ENCODE peak calls at places on chromosome 22, in six cellular contexts. Q is bronchial epithelial cell; W is midbrain; L is stimulated activated naive CD4-positive, alpha-beta T cell; D is AG20443; R is HFF-Myc. O is an unnamed sample.

GRCh38 chr22:39611360-39611759 is 40.8 kb downstream of the CACNA1I start:
- DNase-seq in Q (no peak), W (no peak), L (no peak), D (no peak), R (no peak), O (no peak)

GRCh38 chr22:41848468-41848867 is 15.6 kb downstream of the SREBF2 start:
- DNase-seq in Q (no peak), W (no peak), L (no peak), D (peak), R (no peak), O (no peak)

GRCh38 chr22:49589811-49590210 is 237.9 kb downstream of the BRD1 start:
- DNase-seq in Q (no peak), W (no peak), L (no peak), D (no peak), R (no peak), O (no peak)

GRCh38 chr22:41092023-41092817 is at the start of gene EP300:
- DNase-seq in Q (peak), W (peak), L (peak), D (peak), R (no peak), O (peak)

GRCh38 chr22:46377566-46378498 is 42.3 kb downstream of the TRMU start:
- DNase-seq in Q (peak), W (no peak), L (no peak), D (peak), R (no peak), O (no peak)

GRCh38 chr22:24706050-24706449 is 68.5 kb downstream of the PIWIL3 start:
- DNase-seq in Q (no peak), W (no peak), L (no peak), D (peak), R (no peak), O (no peak)

GRCh38 chr22:30565341-30565740 is 9.1 kb downstream of the GAL3ST1 start:
- DNase-seq in Q (no peak), W (peak), L (no peak), D (no peak), R (no peak), O (no peak)

GRCh38 chr22:44325718-44326548 is 13.2 kb upstream of the SHISAL1 start:
- DNase-seq in Q (peak), W (no peak), L (no peak), D (peak), R (peak), O (no peak)

GRCh38 chr22:23010430-23010829 is 59.9 kb upstream of the GNAZ start:
- DNase-seq in Q (no peak), W (no peak), L (no peak), D (no peak), R (no peak), O (no peak)

GRCh38 chr22:38740116-38740723 is 15.6 kb downstream of the SUN2 start:
- DNase-seq in Q (no peak), W (peak), L (no peak), D (no peak), R (no peak), O (no peak)

GRCh38 chr22:27911329-27911728 is 7.7 kb downstream of the PITPNB start:
- DNase-seq in Q (no peak), W (no peak), L (no peak), D (no peak), R (no peak), O (no peak)

GRCh38 chr22:24444729-24445466 is 17.5 kb downstream of the ADORA2A start:
- DNase-seq in Q (no peak), W (no peak), L (no peak), D (no peak), R (no peak), O (no peak)

GRCh38 chr22:42885446-42885845 is 28.4 kb upstream of the ARFGAP3 start:
- DNase-seq in Q (no peak), W (no peak), L (no peak), D (peak), R (no peak), O (no peak)

O was measured in putamen.